ENCODE peak calls at places on chromosomes 12 and 14, in nine cellular contexts. K, L, Q, I, E, W, U, N and A are unnamed samples.
A peak's percentile ranks its signal among the peaks of the same experiment; 100 is the strongest.

GRCh38 chr14:86430807-86431206 is 900.9 kb downstream of the FLRT2 start:
- DNase-seq in K (no peak), L (no peak), Q (peak; percentile 15), I (no peak), E (no peak), W (no peak), U (no peak), N (no peak), A (no peak)

GRCh38 chr12:49703647-49704137 is 3.5 kb downstream of the FMNL3 start:
- DNase-seq in K (no peak), L (peak; percentile 25), Q (no peak), I (no peak), E (no peak), W (no peak), U (peak; percentile 12), N (no peak), A (peak; percentile 93)

GRCh38 chr12:4027412-4027811 is 154.2 kb upstream of the PARP11 start:
- DNase-seq in K (no peak), L (peak; percentile 17), Q (no peak), I (peak; percentile 87), E (no peak), W (peak; percentile 43), U (peak; percentile 59), N (peak; percentile 44), A (peak; percentile 38)

GRCh38 chr12:99024870-99025269 is 379.8 kb downstream of the APAF1 start:
- DNase-seq in K (no peak), L (no peak), Q (no peak), I (no peak), E (no peak), W (no peak), U (no peak), N (no peak), A (no peak)

GRCh38 chr12:123070267-123071081 is 80.4 kb downstream of the PITPNM2 start:
- DNase-seq in K (no peak), L (no peak), Q (no peak), I (no peak), E (no peak), W (no peak), U (no peak), N (no peak), A (no peak)

GRCh38 chr14:93712838-93713724 is 75.2 kb downstream of the PRIMA1 start:
- DNase-seq in K (no peak), L (no peak), Q (no peak), I (no peak), E (no peak), W (no peak), U (no peak), N (no peak), A (no peak)

GRCh38 chr14:61525293-61526011 is 169.9 kb upstream of the HIF1A start:
- DNase-seq in K (peak; percentile 93), L (peak; percentile 62), Q (no peak), I (peak; percentile 77), E (peak; percentile 64), W (peak; percentile 8), U (peak; percentile 28), N (peak; percentile 65), A (no peak)

GRCh38 chr12:103166949-103167348 is 209.5 kb downstream of the ASCL1 start:
- DNase-seq in K (no peak), L (no peak), Q (no peak), I (no peak), E (no peak), W (no peak), U (no peak), N (no peak), A (no peak)

GRCh38 chr12:115232455-115233156 is 548.6 kb upstream of the TBX3 start:
- DNase-seq in K (no peak), L (no peak), Q (no peak), I (no peak), E (no peak), W (no peak), U (no peak), N (no peak), A (no peak)

GRCh38 chr14:49853572-49854375 is 1.2 kb upstream of the NEMF start:
- DNase-seq in K (no peak), L (peak; percentile 61), Q (peak; percentile 58), I (peak; percentile 93), E (peak; percentile 30), W (peak; percentile 66), U (peak; percentile 75), N (peak; percentile 69), A (peak; percentile 90)

GRCh38 chr12:130523208-130523607 is 185.5 kb downstream of the PIWIL1 start:
- DNase-seq in K (no peak), L (no peak), Q (no peak), I (no peak), E (no peak), W (no peak), U (no peak), N (no peak), A (no peak)

GRCh38 chr12:9256341-9256740 is 48.1 kb upstream of the PZP start:
- DNase-seq in K (no peak), L (no peak), Q (no peak), I (no peak), E (no peak), W (no peak), U (no peak), N (no peak), A (no peak)

GRCh38 chr12:67919406-67919805 is 69.8 kb upstream of the IFNG-AS1 start:
- DNase-seq in K (peak; percentile 11), L (no peak), Q (no peak), I (peak; percentile 77), E (no peak), W (no peak), U (no peak), N (no peak), A (no peak)

GRCh38 chr14:95014036-95014435 is 143.3 kb downstream of the DICER1 start:
- DNase-seq in K (no peak), L (no peak), Q (no peak), I (no peak), E (no peak), W (no peak), U (no peak), N (no peak), A (no peak)

GRCh38 chr14:32470161-32470705 is 141.1 kb downstream of the AKAP6 start:
- DNase-seq in K (no peak), L (no peak), Q (no peak), I (no peak), E (no peak), W (no peak), U (no peak), N (no peak), A (no peak)